ENCODE peak calls at places on chromosomes 13 and 19, in five cellular contexts. Z, P, G, B and D are unnamed samples.

GRCh38 chr19:43784981-43785808 is 4.4 kb upstream of the KCNN4 start:
- DNase-seq in Z (peak; percentile 84), P (no peak), G (no peak), B (peak; percentile 69), D (peak; percentile 60)

GRCh38 chr13:27005976-27006518 is 165.6 kb downstream of the USP12 start:
- DNase-seq in Z (no peak), P (no peak), G (no peak), B (no peak), D (no peak)

GRCh38 chr19:51799311-51799997 is 4.5 kb downstream of the FPR3 start:
- DNase-seq in Z (peak; percentile 14), P (no peak), G (no peak), B (peak; percentile 62), D (peak; percentile 35)

GRCh38 chr19:8028951-8029491 is 23.5 kb upstream of the CCL25 start:
- DNase-seq in Z (no peak), P (no peak), G (no peak), B (peak; percentile 39), D (no peak)

GRCh38 chr13:82827704-82828103 is 1054.6 kb downstream of the SLITRK1 start:
- DNase-seq in Z (no peak), P (no peak), G (no peak), B (no peak), D (no peak)

GRCh38 chr19:1935484-1936208 is 5.3 kb upstream of the CSNK1G2 start:
- DNase-seq in Z (no peak), P (no peak), G (no peak), B (no peak), D (peak; percentile 62)

GRCh38 chr19:54532528-54532927 is 29.9 kb downstream of the LAIR2 start:
- DNase-seq in Z (no peak), P (peak; percentile 77), G (no peak), B (no peak), D (no peak)

GRCh38 chr19:58566989-58567388 is 6.1 kb downstream of the MZF1 start:
- DNase-seq in Z (no peak), P (no peak), G (no peak), B (no peak), D (no peak)

GRCh38 chr19:38550376-38550775 is 67.4 kb downstream of the MAP4K1 start:
- DNase-seq in Z (no peak), P (no peak), G (no peak), B (no peak), D (no peak)

GRCh38 chr13:44583126-44583525 is 7.0 kb upstream of the TSC22D1 start:
- DNase-seq in Z (no peak), P (no peak), G (no peak), B (no peak), D (no peak)

GRCh38 chr19:13538854-13539253 is 32.6 kb upstream of the CACNA1A start:
- DNase-seq in Z (no peak), P (no peak), G (no peak), B (no peak), D (no peak)

GRCh38 chr19:3324405-3324856 is 42.0 kb upstream of the NFIC start:
- DNase-seq in Z (peak; percentile 74), P (no peak), G (no peak), B (peak; percentile 85), D (peak; percentile 52)

GRCh38 chr13:102250448-102250847 is 151.4 kb downstream of the FGF14 start:
- DNase-seq in Z (no peak), P (no peak), G (no peak), B (no peak), D (no peak)

GRCh38 chr13:99258210-99258860 is at the start of gene GPR18:
- DNase-seq in Z (no peak), P (peak; percentile 67), G (no peak), B (no peak), D (no peak)

GRCh38 chr13:90238433-90238832 is 1109.1 kb upstream of the MIR17HG start:
- DNase-seq in Z (no peak), P (no peak), G (no peak), B (no peak), D (no peak)

GRCh38 chr13:44224433-44225149 is 149.0 kb upstream of the SERP2 start:
- DNase-seq in Z (no peak), P (no peak), G (no peak), B (no peak), D (no peak)

GRCh38 chr19:34350161-34350561 is 14.8 kb upstream of the GPI start:
- DNase-seq in Z (no peak), P (no peak), G (no peak), B (no peak), D (no peak)

GRCh38 chr13:41389580-41389979 is 67.8 kb upstream of the RGCC start:
- DNase-seq in Z (no peak), P (no peak), G (no peak), B (no peak), D (no peak)

GRCh38 chr13:27172495-27172842 is 858 bp upstream of the USP12 start:
- DNase-seq in Z (peak; percentile 23), P (no peak), G (no peak), B (no peak), D (no peak)

GRCh38 chr13:41236369-41236768 is 27.0 kb downstream of the MTRF1 start:
- DNase-seq in Z (no peak), P (no peak), G (no peak), B (no peak), D (no peak)

GRCh38 chr13:100394005-100394695 is 194.4 kb downstream of the GGACT start:
- DNase-seq in Z (peak; percentile 17), P (peak; percentile 51), G (no peak), B (no peak), D (no peak)

GRCh38 chr13:23986619-23987018 is 89.3 kb upstream of the C1QTNF9B start:
- DNase-seq in Z (no peak), P (no peak), G (no peak), B (no peak), D (no peak)

GRCh38 chr13:30319703-30320102 is 12.4 kb upstream of the KATNAL1 start:
- DNase-seq in Z (no peak), P (no peak), G (no peak), B (no peak), D (no peak)

GRCh38 chr13:108496364-108497215 is 132.8 kb upstream of the MYO16 start:
- DNase-seq in Z (peak; percentile 24), P (no peak), G (no peak), B (no peak), D (no peak)

GRCh38 chr13:103022328-103022727 is 43.9 kb downstream of the SLC10A2 start:
- DNase-seq in Z (no peak), P (no peak), G (no peak), B (no peak), D (no peak)

GRCh38 chr19:56947206-56947605 is 106.7 kb upstream of the PEG3 start:
- DNase-seq in Z (no peak), P (no peak), G (no peak), B (no peak), D (no peak)

GRCh38 chr13:30963794-30964193 is 31.3 kb downstream of the TEX26 start:
- DNase-seq in Z (no peak), P (no peak), G (no peak), B (no peak), D (no peak)

GRCh38 chr13:19607523-19608078 is 25.9 kb upstream of the MPHOSPH8 start:
- DNase-seq in Z (no peak), P (no peak), G (no peak), B (no peak), D (no peak)

GRCh38 chr19:17419491-17420266 is at the start of gene MVB12A:
- DNase-seq in Z (peak; percentile 97), P (peak; percentile 97), G (peak; percentile 99), B (peak; percentile 97), D (peak; percentile 98)

GRCh38 chr19:17418710-17419109 is 1.1 kb upstream of the MVB12A start:
- DNase-seq in Z (no peak), P (no peak), G (no peak), B (no peak), D (no peak)

GRCh38 chr19:17419154-17419490 is 725 bp upstream of the MVB12A start:
- DNase-seq in Z (no peak), P (no peak), G (no peak), B (no peak), D (no peak)

GRCh38 chr19:17421942-17422341 is 2.1 kb downstream of the MVB12A start:
- DNase-seq in Z (no peak), P (no peak), G (no peak), B (no peak), D (no peak)

DNA sequence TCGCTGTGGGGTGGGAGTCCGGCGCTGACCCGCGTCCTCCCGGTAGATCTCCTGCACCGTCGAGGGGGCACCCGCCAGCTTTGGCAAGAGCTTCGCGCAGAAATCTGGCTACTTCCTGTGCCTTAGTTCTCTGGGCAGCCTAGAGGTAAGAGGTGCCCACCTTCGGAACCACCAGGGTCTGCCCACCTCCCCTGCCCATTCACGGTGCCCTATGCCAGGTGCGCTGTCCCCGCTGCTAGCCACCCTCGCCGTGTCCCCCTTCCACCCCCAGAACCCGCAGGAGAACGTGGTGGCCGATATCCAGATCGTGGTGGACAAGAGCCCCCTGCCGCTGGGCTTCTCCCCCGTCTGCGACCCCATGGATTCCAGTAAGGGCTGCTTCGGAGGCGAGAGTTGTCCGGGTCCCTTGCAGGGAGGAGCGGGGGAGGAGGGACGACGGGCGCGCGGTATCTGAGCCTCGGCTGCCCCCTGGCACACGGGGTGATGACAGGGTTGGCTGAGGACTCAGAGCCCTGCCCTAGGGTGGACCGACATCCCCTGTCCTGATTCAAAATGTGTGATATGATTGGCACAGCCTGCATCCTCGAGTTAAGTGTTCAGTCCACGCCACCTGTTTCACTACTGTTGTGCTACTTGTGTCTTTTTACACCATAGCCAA is 549 bp downstream of the MVB12A start:
- DNase-seq in Z (peak; percentile 85), P (no peak), G (no peak), B (peak; percentile 43), D (no peak)
- TF ChIP-seq CTCF in Z (peak; percentile 21), P (peak; percentile 45), G (peak; percentile 42), B (no peak), D (peak; percentile 62)

GRCh38 chr13:112888238-112889111 is 80.5 kb upstream of the MCF2L start:
- DNase-seq in Z (no peak), P (no peak), G (no peak), B (no peak), D (no peak)
- TF ChIP-seq POLR2AphosphoS5 in Z (no peak), P (no peak), G (no peak), B (no peak), D (no peak)

GRCh38 chr19:42201489-42202289 is 15.8 kb downstream of the DEDD2 start:
- DNase-seq in Z (no peak), P (peak; percentile 68), G (no peak), B (no peak), D (no peak)
- TF ChIP-seq CHD2 in Z (no peak), P (no peak), G (no peak), B (no peak), D (no peak)

DNA sequence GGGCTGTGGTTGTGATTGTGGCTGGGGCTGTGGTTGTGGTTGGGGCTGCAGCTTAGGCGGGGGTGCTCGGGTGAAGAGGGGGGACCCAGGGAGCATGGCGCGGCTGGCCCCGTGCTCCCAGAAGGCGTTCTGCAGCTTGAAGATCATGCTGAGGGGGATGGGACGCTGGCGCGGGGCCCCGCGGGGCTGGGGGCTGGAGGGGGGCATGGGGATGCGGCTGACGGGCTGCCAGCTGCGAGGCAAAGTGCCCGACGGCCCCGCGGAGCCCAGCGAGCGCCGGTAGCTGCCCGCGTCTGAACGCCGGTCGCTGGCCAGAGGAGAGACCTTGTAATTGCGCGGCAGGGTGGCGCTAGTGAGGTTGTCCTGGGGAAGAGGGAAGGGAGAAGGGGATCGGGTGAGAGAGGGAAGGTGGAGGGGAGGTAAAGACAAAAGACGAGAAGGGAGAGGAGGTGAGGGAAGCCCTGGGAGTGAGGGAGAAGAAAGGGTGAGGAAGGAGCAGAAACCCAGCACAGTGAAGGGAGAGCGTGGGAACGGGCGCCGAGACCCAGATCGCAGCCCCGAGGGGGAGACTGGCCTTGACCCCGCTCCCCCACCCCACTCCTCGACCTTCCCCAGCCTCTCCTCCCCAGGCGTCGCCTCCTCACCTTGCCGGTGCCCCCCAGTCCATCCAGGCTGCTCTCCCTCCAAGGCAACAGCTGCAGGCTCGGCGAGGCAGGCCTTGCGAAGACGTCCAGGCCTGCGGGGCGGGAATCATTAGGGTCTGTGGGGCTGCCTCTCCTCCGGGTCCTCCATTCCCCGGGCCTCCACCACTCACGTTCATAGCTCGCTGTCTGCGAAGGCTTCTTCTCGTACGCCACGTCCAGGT is 9.1 kb downstream of the PPP1R13L start:
- DNase-seq in Z (no peak), P (no peak), G (no peak), B (no peak), D (no peak)
- TF ChIP-seq CTCF in Z (no peak), P (no peak), G (peak; percentile 71), B (no peak), D (no peak)